ENCODE peak calls at places on chromosomes 4 and X, in seven cellular contexts. P, A, U, W, Y, L and G are unnamed samples.

GRCh38 chr4:16294455-16294854 is 68.2 kb upstream of the TAPT1 start:
- DNase-seq in P (no peak), U (no peak), Y (no peak), W (no peak), A (peak; percentile 54), L (no peak), G (no peak)

GRCh38 chr4:113826431-113826830 is 64.9 kb upstream of the CAMK2D start:
- DNase-seq in Y (no peak), P (no peak), W (no peak), U (no peak), L (no peak), A (no peak), G (no peak)

GRCh38 chrX:3384330-3384729 is 37.9 kb upstream of the MXRA5 start:
- DNase-seq in U (no peak), Y (peak; percentile 25), L (no peak), A (peak; percentile 89), P (peak; percentile 10), W (no peak), G (peak; percentile 44)

GRCh38 chr4:57023104-57023503 is 44.4 kb downstream of the POLR2B start:
- DNase-seq in P (no peak), Y (peak; percentile 43), U (no peak), W (no peak), A (peak; percentile 54), L (no peak), G (peak; percentile 57)

GRCh38 chr4:151260526-151260925 is 16.4 kb upstream of the PRSS48 start:
- DNase-seq in Y (no peak), P (no peak), A (peak; percentile 46), L (no peak), W (no peak), U (no peak), G (no peak)

GRCh38 chr4:105623099-105623498 is 70.7 kb downstream of the ARHGEF38 start:
- DNase-seq in L (no peak), P (no peak), Y (no peak), W (no peak), U (no peak), A (no peak), G (no peak)

GRCh38 chrX:25858273-25858880 is 279.8 kb upstream of the MAGEB18 start:
- DNase-seq in L (no peak), A (peak; percentile 68), Y (no peak), P (no peak), U (no peak), W (no peak), G (no peak)

GRCh38 chrX:72131317-72132294 is at the start of gene RTL5:
- DNase-seq in W (peak; percentile 64), A (peak; percentile 54), L (peak; percentile 73), Y (peak; percentile 69), P (peak; percentile 71), U (peak; percentile 7), G (peak; percentile 35)

GRCh38 chr4:1571165-1571908 is 112.8 kb downstream of the FAM53A start:
- DNase-seq in P (no peak), U (no peak), A (no peak), L (no peak), W (no peak), Y (no peak), G (no peak)

GRCh38 chr4:28256295-28256694 is 1395.7 kb downstream of the STIM2 start:
- DNase-seq in P (no peak), Y (no peak), A (no peak), W (no peak), U (no peak), L (no peak), G (no peak)

GRCh38 chr4:149708513-149709175 is 107.0 kb downstream of the IQCM start:
- DNase-seq in Y (no peak), L (no peak), A (peak; percentile 97), W (no peak), P (no peak), U (no peak), G (no peak)

GRCh38 chrX:152601848-152602616 is 35.7 kb upstream of the GABRQ start:
- DNase-seq in W (no peak), A (no peak), L (no peak), P (peak; percentile 5), U (no peak), Y (no peak), G (no peak)

GRCh38 chrX:153967536-153968214 is 3.9 kb downstream of the HCFC1 start:
- DNase-seq in Y (no peak), P (no peak), L (no peak), W (no peak), U (no peak), A (no peak), G (no peak)

GRCh38 chr4:89171176-89171575 is 59.8 kb downstream of the TIGD2 start:
- DNase-seq in L (no peak), A (no peak), Y (no peak), W (no peak), U (no peak), P (no peak), G (no peak)

GRCh38 chrX:65750674-65751469 is 83.4 kb downstream of the MSN start:
- DNase-seq in P (no peak), U (peak; percentile 19), L (no peak), Y (no peak), W (peak; percentile 28), A (no peak), G (no peak)

GRCh38 chrX:30153175-30153880 is 62.0 kb upstream of the MAGEB2 start:
- DNase-seq in A (no peak), L (no peak), W (no peak), U (no peak), P (no peak), Y (no peak), G (no peak)

GRCh38 chrX:8484360-8484759 is 19.7 kb downstream of the VCX3B start:
- DNase-seq in A (no peak), U (no peak), W (no peak), Y (no peak), L (peak; percentile 0), P (no peak), G (no peak)

GRCh38 chr4:136088231-136088630 is 1444.1 kb downstream of the PCDH18 start:
- DNase-seq in P (no peak), U (no peak), Y (no peak), L (no peak), W (no peak), A (no peak), G (no peak)

GRCh38 chr4:15920723-15921591 is 17.6 kb downstream of the FGFBP1 start:
- DNase-seq in Y (peak; percentile 87), L (no peak), U (no peak), W (no peak), A (peak; percentile 99), P (no peak), G (peak; percentile 96)

GRCh38 chrX:2325076-2325784 is 175.5 kb downstream of the DHRSX start:
- DNase-seq in W (peak; percentile 36), P (no peak), Y (peak; percentile 47), A (peak; percentile 73), U (peak; percentile 17), L (no peak), G (peak; percentile 86)

GRCh38 chr4:41146196-41146595 is 68.1 kb downstream of the APBB2 start:
- DNase-seq in P (no peak), A (no peak), Y (no peak), W (no peak), U (no peak), L (no peak), G (no peak)

GRCh38 chrX:2484721-2485459 is 15.9 kb downstream of the DHRSX start:
- DNase-seq in U (no peak), Y (no peak), A (no peak), P (no peak), L (no peak), W (no peak), G (no peak)

GRCh38 chr4:6991771-6992557 is 51.2 kb upstream of the TADA2B start:
- DNase-seq in W (no peak), P (no peak), U (no peak), L (no peak), Y (peak; percentile 68), A (peak; percentile 95), G (peak; percentile 90)

GRCh38 chrX:112513154-112513553 is 166.6 kb downstream of the LHFPL1 start:
- DNase-seq in P (no peak), W (no peak), A (no peak), L (no peak), U (no peak), Y (peak; percentile 57), G (no peak)

GRCh38 chrX:23732704-23733103 is 10.4 kb downstream of the ACOT9 start:
- DNase-seq in L (no peak), Y (no peak), P (no peak), W (no peak), A (no peak), U (no peak), G (no peak)